ENCODE peak calls at places on chromosomes 1 and 21, in four cellular contexts. One of them, this sample, is unnamed. For H3K9me3, the result is how much of the 10 kb centered on the place peaks cover.

GRCh38 chr1:21937372-21938121 is 437 bp upstream of the HSPG2 start:
- DNase-seq in ovary: peak
- DNase-seq in tibial artery: peak
- DNase-seq in fibroblast of lung: peak
- DNase-seq in this sample: peak

GRCh38 chr1:247277211-247277610 is 21.3 kb downstream of the VN1R5 start:
- DNase-seq in ovary: no peak
- DNase-seq in tibial artery: no peak
- DNase-seq in fibroblast of lung: no peak
- DNase-seq in this sample: no peak

GRCh38 chr1:145961109-145961424 is 3.2 kb upstream of the LIX1L start:
- DNase-seq in ovary: no peak
- DNase-seq in tibial artery: no peak
- DNase-seq in fibroblast of lung: no peak
- DNase-seq in this sample: no peak

GRCh38 chr1:158121604-158122254 is 59.0 kb upstream of the CD1D start:
- DNase-seq in ovary: peak
- DNase-seq in tibial artery: no peak
- DNase-seq in fibroblast of lung: peak
- DNase-seq in this sample: no peak

GRCh38 chr21:35473496-35473895 is 424.4 kb upstream of the RUNX1 start:
- DNase-seq in ovary: no peak
- DNase-seq in tibial artery: no peak
- DNase-seq in fibroblast of lung: no peak
- DNase-seq in this sample: no peak

GRCh38 chr1:167455786-167456446 is 62.4 kb downstream of the CD247 start:
- DNase-seq in ovary: no peak
- DNase-seq in tibial artery: no peak
- DNase-seq in fibroblast of lung: peak
- DNase-seq in this sample: peak

GRCh38 chr1:65045022-65045786 is 78.9 kb upstream of the JAK1 start:
- DNase-seq in ovary: no peak
- DNase-seq in tibial artery: no peak
- DNase-seq in fibroblast of lung: no peak
- DNase-seq in this sample: no peak

GRCh38 chr1:59292557-59292956 is 4.3 kb upstream of the FGGY start:
- DNase-seq in ovary: no peak
- DNase-seq in tibial artery: peak
- DNase-seq in fibroblast of lung: no peak
- DNase-seq in this sample: peak

GRCh38 chr1:3597599-3597964 is 13.7 kb downstream of the MEGF6 start:
- DNase-seq in ovary: no peak
- DNase-seq in tibial artery: no peak
- DNase-seq in fibroblast of lung: no peak
- DNase-seq in this sample: no peak

GRCh38 chr1:91724231-91724630 is 161.7 kb downstream of the TGFBR3 start:
- DNase-seq in ovary: no peak
- DNase-seq in tibial artery: no peak
- DNase-seq in fibroblast of lung: no peak
- DNase-seq in this sample: no peak

GRCh38 chr1:51330331-51331201 is at the start of gene TTC39A:
- DNase-seq in ovary: no peak
- DNase-seq in tibial artery: no peak
- DNase-seq in fibroblast of lung: no peak
- DNase-seq in this sample: no peak

DNA sequence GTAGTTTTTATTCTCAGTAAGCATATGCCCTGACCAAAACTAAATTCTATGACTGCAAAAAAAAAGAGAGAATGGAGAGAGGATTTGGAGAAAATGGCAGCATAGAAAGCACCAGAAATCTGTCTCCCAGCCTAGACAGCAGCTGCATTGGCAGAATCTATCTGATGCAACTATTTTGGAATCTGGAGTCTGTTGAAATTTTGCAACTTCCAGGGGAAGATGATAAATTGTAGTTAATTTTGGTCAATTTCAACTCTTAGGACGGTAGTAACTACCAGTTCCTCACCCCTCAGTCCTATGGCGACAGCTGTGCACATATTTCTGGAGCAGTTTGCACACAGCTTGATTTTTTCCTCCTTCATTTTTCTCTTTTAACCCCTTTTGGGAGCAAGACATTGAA is 10.9 kb downstream of the EXO5 start:
- DNase-seq in ovary: no peak
- DNase-seq in tibial artery: no peak
- DNase-seq in fibroblast of lung: no peak
- DNase-seq in this sample: no peak
- H3K9me3 ChIP-seq in ovary: under half
- H3K9me3 ChIP-seq in tibial artery: under half
- H3K9me3 ChIP-seq in fibroblast of lung: under half
- H3K9me3 ChIP-seq in this sample: under half

GRCh38 chr1:202159534-202160371 is 649 bp downstream of the PTPN7 start:
- DNase-seq in ovary: no peak
- DNase-seq in tibial artery: no peak
- DNase-seq in fibroblast of lung: no peak
- DNase-seq in this sample: no peak
- H3K4me3 ChIP-seq in ovary: no peak
- H3K4me3 ChIP-seq in tibial artery: peak
- H3K4me3 ChIP-seq in fibroblast of lung: no peak
- H3K4me3 ChIP-seq in this sample: no peak

DNA sequence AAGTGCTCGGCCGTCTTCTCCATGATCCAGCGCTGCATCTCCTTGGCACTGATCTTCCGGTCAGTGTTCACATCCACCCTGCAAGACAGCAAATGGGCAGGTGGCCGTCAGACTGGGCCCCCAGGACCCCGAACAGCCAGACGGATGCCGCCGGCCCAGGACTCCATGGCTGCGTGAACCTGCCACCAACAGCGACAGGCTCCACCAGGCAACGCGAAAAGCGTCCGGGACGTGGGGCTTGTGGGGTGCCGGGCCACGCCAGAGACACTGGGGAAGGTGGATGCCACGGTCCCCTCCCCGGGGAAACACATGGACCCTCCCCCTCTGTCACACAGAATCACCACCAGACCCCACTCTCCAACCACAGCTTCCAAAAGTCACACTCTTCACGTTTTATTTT is 7.9 kb downstream of the SDF4 start:
- DNase-seq in ovary: no peak
- DNase-seq in tibial artery: no peak
- DNase-seq in fibroblast of lung: no peak
- DNase-seq in this sample: no peak
- H3K9me3 ChIP-seq in ovary: under half
- H3K9me3 ChIP-seq in tibial artery: under half
- H3K9me3 ChIP-seq in fibroblast of lung: under half
- H3K9me3 ChIP-seq in this sample: under half

GRCh38 chr1:155018617-155019348 is 14.8 kb downstream of the DCST2 start:
- DNase-seq in ovary: no peak
- DNase-seq in tibial artery: peak
- DNase-seq in fibroblast of lung: no peak
- DNase-seq in this sample: peak

GRCh38 chr1:155019377-155020245 is 14.0 kb downstream of the DCST2 start:
- DNase-seq in ovary: no peak
- DNase-seq in tibial artery: peak
- DNase-seq in fibroblast of lung: no peak
- DNase-seq in this sample: peak

GRCh38 chr1:155016231-155016831 is 13.7 kb downstream of the ZBTB7B start:
- DNase-seq in ovary: peak
- DNase-seq in tibial artery: no peak
- DNase-seq in fibroblast of lung: no peak
- DNase-seq in this sample: peak

GRCh38 chr1:155017021-155017945 is 14.7 kb downstream of the ZBTB7B start:
- DNase-seq in ovary: peak
- DNase-seq in tibial artery: peak
- DNase-seq in fibroblast of lung: peak
- DNase-seq in this sample: peak

DNA sequence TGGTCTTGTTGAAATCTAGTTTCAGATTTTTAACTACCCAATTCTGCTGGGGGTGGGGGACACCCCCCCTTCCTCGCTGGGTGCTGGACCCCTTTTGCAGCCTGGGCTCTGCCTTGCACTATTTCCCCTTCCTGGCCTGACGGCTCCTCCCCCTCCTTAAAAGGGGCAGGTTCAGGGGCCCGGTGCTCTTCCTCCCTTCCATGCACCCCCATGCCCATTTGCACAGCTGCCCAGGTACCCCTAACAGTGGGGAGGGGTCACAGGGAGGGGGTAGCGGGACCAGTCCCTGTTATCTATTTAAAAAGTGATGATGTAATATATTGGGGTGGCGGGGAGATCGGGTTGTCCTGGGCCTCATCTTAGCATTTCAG is 15.3 kb downstream of the ZBTB7B start:
- DNase-seq in ovary: peak
- DNase-seq in tibial artery: peak
- DNase-seq in fibroblast of lung: no peak
- DNase-seq in this sample: peak
- H3K4me3 ChIP-seq in ovary: peak
- H3K4me3 ChIP-seq in tibial artery: peak
- H3K4me3 ChIP-seq in fibroblast of lung: no peak
- H3K4me3 ChIP-seq in this sample: peak

GRCh38 chr1:32413507-32414185 is 19.4 kb upstream of the BSDC1 start:
- DNase-seq in ovary: peak
- DNase-seq in tibial artery: no peak
- DNase-seq in fibroblast of lung: peak
- DNase-seq in this sample: peak

GRCh38 chr1:32411261-32411660 is 17.0 kb upstream of the BSDC1 start:
- DNase-seq in ovary: no peak
- DNase-seq in tibial artery: no peak
- DNase-seq in fibroblast of lung: no peak
- DNase-seq in this sample: no peak

GRCh38 chr1:32414186-32414886 is 20.1 kb upstream of the BSDC1 start:
- DNase-seq in ovary: no peak
- DNase-seq in tibial artery: no peak
- DNase-seq in fibroblast of lung: no peak
- DNase-seq in this sample: no peak
- H3K9me3 ChIP-seq in ovary: under half
- H3K9me3 ChIP-seq in tibial artery: under half
- H3K9me3 ChIP-seq in fibroblast of lung: under half
- H3K9me3 ChIP-seq in this sample: under half

GRCh38 chr1:94976996-94977548 is 50.2 kb upstream of the CNN3 start:
- DNase-seq in ovary: no peak
- DNase-seq in tibial artery: no peak
- DNase-seq in fibroblast of lung: no peak
- DNase-seq in this sample: no peak
- H3K4me3 ChIP-seq in ovary: no peak
- H3K4me3 ChIP-seq in tibial artery: no peak
- H3K4me3 ChIP-seq in fibroblast of lung: no peak
- H3K4me3 ChIP-seq in this sample: no peak

GRCh38 chr1:201916649-201917249 is 28.1 kb downstream of the SHISA4 start:
- DNase-seq in ovary: peak
- DNase-seq in tibial artery: peak
- DNase-seq in fibroblast of lung: peak
- DNase-seq in this sample: peak
- H3K9me3 ChIP-seq in ovary: under half
- H3K9me3 ChIP-seq in tibial artery: under half
- H3K9me3 ChIP-seq in fibroblast of lung: under half
- H3K9me3 ChIP-seq in this sample: under half

GRCh38 chr1:53244126-53244525 is 5.8 kb upstream of the MAGOH start:
- DNase-seq in ovary: no peak
- DNase-seq in tibial artery: no peak
- DNase-seq in fibroblast of lung: no peak
- DNase-seq in this sample: no peak

GRCh38 chr1:53237638-53238037 is 680 bp downstream of the MAGOH start:
- DNase-seq in ovary: no peak
- DNase-seq in tibial artery: no peak
- DNase-seq in fibroblast of lung: no peak
- DNase-seq in this sample: no peak

GRCh38 chr1:53242381-53242780 is 4.1 kb upstream of the MAGOH start:
- DNase-seq in ovary: no peak
- DNase-seq in tibial artery: no peak
- DNase-seq in fibroblast of lung: no peak
- DNase-seq in this sample: no peak

GRCh38 chr1:53238197-53239155 is at the start of gene MAGOH:
- DNase-seq in ovary: peak
- DNase-seq in tibial artery: peak
- DNase-seq in fibroblast of lung: peak
- DNase-seq in this sample: peak

DNA sequence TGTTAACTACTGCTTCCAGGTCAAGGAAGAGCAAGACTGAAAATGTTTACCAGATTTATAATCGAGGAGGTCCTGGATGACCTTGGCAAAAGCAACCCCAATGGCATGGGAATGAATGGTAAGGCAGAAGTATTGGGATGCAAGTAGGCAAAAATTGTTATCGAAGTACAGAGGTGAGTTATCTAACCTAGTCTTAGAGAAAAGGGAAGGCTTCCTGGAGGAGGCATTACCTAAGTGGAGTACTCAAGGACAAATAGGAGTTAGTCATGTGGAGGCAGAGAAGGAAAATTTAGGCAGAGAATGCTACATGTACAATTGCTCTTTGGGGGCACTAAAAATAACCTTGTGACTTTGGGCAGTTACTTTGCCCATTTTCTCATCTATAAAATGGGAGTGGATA is 3.5 kb upstream of the MAGOH start:
- DNase-seq in ovary: no peak
- DNase-seq in tibial artery: no peak
- DNase-seq in fibroblast of lung: no peak
- DNase-seq in this sample: no peak
- H3K4me3 ChIP-seq in ovary: no peak
- H3K4me3 ChIP-seq in tibial artery: no peak
- H3K4me3 ChIP-seq in fibroblast of lung: no peak
- H3K4me3 ChIP-seq in this sample: no peak

This sample was measured in sigmoid colon.